ENCODE peak calls at places on chromosomes 7 and 10, in four cellular contexts. Q, K, C and M are unnamed samples.

GRCh38 chr7:48274662-48275061 is 103.4 kb downstream of the ABCA13 start:
- DNase-seq in Q (no peak), K (no peak), C (no peak), M (no peak)

GRCh38 chr7:82481499-82482097 is 38.0 kb upstream of the CACNA2D1 start:
- DNase-seq in Q (no peak), K (no peak), C (no peak), M (no peak)

GRCh38 chr7:110397927-110398660 is 692.8 kb upstream of the LRRN3 start:
- DNase-seq in Q (no peak), K (no peak), C (no peak), M (no peak)

GRCh38 chr10:100346351-100346764 is 675 bp upstream of the SCD start:
- DNase-seq in Q (peak; percentile 50), K (peak; percentile 83), C (peak; percentile 42), M (no peak)

GRCh38 chr10:76278811-76279460 is 847.5 kb downstream of the LRMDA start:
- DNase-seq in Q (no peak), K (no peak), C (no peak), M (no peak)

GRCh38 chr7:73611017-73611555 is 13.2 kb downstream of the MLXIPL start:
- DNase-seq in Q (no peak), K (no peak), C (no peak), M (no peak)

GRCh38 chr7:1497293-1497927 is 6.8 kb downstream of the INTS1 start:
- DNase-seq in Q (no peak), K (no peak), C (no peak), M (no peak)

GRCh38 chr10:59234814-59235429 is 58.5 kb downstream of the PHYHIPL start:
- DNase-seq in Q (no peak), K (no peak), C (no peak), M (no peak)

GRCh38 chr7:17239683-17240521 is 58.5 kb upstream of the AHR start:
- DNase-seq in Q (no peak), K (no peak), C (no peak), M (no peak)

GRCh38 chr7:141074997-141075396 is 1.1 kb downstream of the TMEM178B start:
- DNase-seq in Q (no peak), K (no peak), C (no peak), M (no peak)

GRCh38 chr10:42974693-42975002 is 102.2 kb upstream of the RET start:
- DNase-seq in Q (no peak), K (no peak), C (no peak), M (peak; percentile 8)

GRCh38 chr10:15167411-15168295 is 840 bp downstream of the NMT2 start:
- DNase-seq in Q (peak; percentile 19), K (peak; percentile 80), C (peak; percentile 39), M (peak; percentile 28)

GRCh38 chr7:1246170-1246870 is 13.6 kb downstream of the UNCX start:
- DNase-seq in Q (no peak), K (no peak), C (no peak), M (no peak)

GRCh38 chr7:16402940-16403339 is 18.4 kb downstream of the CRPPA start:
- DNase-seq in Q (no peak), K (no peak), C (no peak), M (no peak)